ENCODE peak calls at places on chromosomes 16 and 17, in four cellular contexts. One of them, this sample, is unnamed.

GRCh38 chr16:50988441-50988840 is 162.6 kb downstream of the SALL1 start:
- DNase-seq in H1: no peak
- DNase-seq in H9: no peak
- DNase-seq in IMR-90: no peak
- DNase-seq in this sample: no peak

GRCh38 chr16:86256995-86257394 is 253.3 kb upstream of the FOXF1 start:
- DNase-seq in H1: no peak
- DNase-seq in H9: no peak
- DNase-seq in IMR-90: no peak
- DNase-seq in this sample: peak; percentile 51

GRCh38 chr16:16805809-16806208 is 426.9 kb downstream of the NPIPA7 start:
- DNase-seq in H1: no peak
- DNase-seq in H9: no peak
- DNase-seq in IMR-90: no peak
- DNase-seq in this sample: no peak

GRCh38 chr17:69326302-69327059 is 452 bp downstream of the ABCA5 start:
- DNase-seq in H1: no peak
- DNase-seq in H9: no peak
- DNase-seq in IMR-90: peak; percentile 26
- DNase-seq in this sample: peak; percentile 11

GRCh38 chr16:70470927-70471341 is 16.5 kb downstream of the FCSK start:
- DNase-seq in H1: peak; percentile 74
- DNase-seq in H9: peak; percentile 75
- DNase-seq in IMR-90: peak; percentile 10
- DNase-seq in this sample: peak; percentile 50

GRCh38 chr17:8468988-8469387 is 33.3 kb downstream of the NDEL1 start:
- DNase-seq in H1: no peak
- DNase-seq in H9: no peak
- DNase-seq in IMR-90: no peak
- DNase-seq in this sample: no peak

GRCh38 chr16:74991593-74992403 is 6.9 kb upstream of the WDR59 start:
- DNase-seq in H1: no peak
- DNase-seq in H9: no peak
- DNase-seq in IMR-90: no peak
- DNase-seq in this sample: no peak

GRCh38 chr17:65472602-65473001 is 88.8 kb downstream of the AXIN2 start:
- DNase-seq in H1: no peak
- DNase-seq in H9: no peak
- DNase-seq in IMR-90: no peak
- DNase-seq in this sample: no peak

GRCh38 chr17:49401971-49402491 is 12.7 kb downstream of the PHB1 start:
- DNase-seq in H1: no peak
- DNase-seq in H9: no peak
- DNase-seq in IMR-90: no peak
- DNase-seq in this sample: no peak

GRCh38 chr17:50169121-50169764 is 3.4 kb downstream of the SGCA start:
- DNase-seq in H1: peak; percentile 73
- DNase-seq in H9: peak; percentile 91
- DNase-seq in IMR-90: peak; percentile 74
- DNase-seq in this sample: peak; percentile 87

GRCh38 chr16:76428858-76429257 is 151.7 kb downstream of the CNTNAP4 start:
- DNase-seq in H1: no peak
- DNase-seq in H9: no peak
- DNase-seq in IMR-90: no peak
- DNase-seq in this sample: no peak

DNA sequence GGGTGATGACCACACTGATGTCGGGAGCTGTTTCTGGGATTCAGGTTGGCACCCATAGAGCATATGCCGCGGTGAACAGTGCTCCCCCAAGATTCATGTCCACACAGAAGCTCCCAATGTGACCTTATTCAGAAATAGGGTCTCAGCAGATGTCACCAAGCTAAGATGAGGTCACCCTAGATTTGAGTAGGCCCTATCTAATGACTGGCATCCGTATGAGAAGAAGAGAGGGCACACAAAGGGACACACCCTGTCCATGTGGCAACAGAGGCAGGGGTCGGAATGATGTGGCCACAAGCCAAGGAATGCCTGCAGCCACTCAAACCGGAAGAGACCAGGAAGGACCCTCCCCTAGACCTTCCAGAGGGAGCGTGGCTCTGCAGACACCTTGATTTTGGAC is 35.5 kb downstream of the TBC1D16 start:
- DNase-seq in H1: no peak
- DNase-seq in H9: no peak
- DNase-seq in IMR-90: no peak
- DNase-seq in this sample: no peak
- H4K5ac ChIP-seq in H1: no peak overlapping the region
- H4K5ac ChIP-seq in H9: no peak overlapping the region
- H4K5ac ChIP-seq in IMR-90: no peak overlapping the region
- H4K5ac ChIP-seq in this sample: no peak overlapping the region

GRCh38 chr17:27327871-27328270 is 34.0 kb downstream of the WSB1 start:
- DNase-seq in H1: no peak
- DNase-seq in H9: no peak
- DNase-seq in IMR-90: peak; percentile 74
- DNase-seq in this sample: no peak
- H4K5ac ChIP-seq in H1: no peak overlapping the region
- H4K5ac ChIP-seq in H9: no peak overlapping the region
- H4K5ac ChIP-seq in IMR-90: no peak overlapping the region
- H4K5ac ChIP-seq in this sample: no peak overlapping the region

GRCh38 chr17:3808701-3809100 is 7.7 kb upstream of the ITGAE start:
- DNase-seq in H1: no peak
- DNase-seq in H9: no peak
- DNase-seq in IMR-90: no peak
- DNase-seq in this sample: no peak
- H4K5ac ChIP-seq in H1: no peak overlapping the region
- H4K5ac ChIP-seq in H9: no peak overlapping the region
- H4K5ac ChIP-seq in IMR-90: no peak overlapping the region
- H4K5ac ChIP-seq in this sample: no peak overlapping the region

DNA sequence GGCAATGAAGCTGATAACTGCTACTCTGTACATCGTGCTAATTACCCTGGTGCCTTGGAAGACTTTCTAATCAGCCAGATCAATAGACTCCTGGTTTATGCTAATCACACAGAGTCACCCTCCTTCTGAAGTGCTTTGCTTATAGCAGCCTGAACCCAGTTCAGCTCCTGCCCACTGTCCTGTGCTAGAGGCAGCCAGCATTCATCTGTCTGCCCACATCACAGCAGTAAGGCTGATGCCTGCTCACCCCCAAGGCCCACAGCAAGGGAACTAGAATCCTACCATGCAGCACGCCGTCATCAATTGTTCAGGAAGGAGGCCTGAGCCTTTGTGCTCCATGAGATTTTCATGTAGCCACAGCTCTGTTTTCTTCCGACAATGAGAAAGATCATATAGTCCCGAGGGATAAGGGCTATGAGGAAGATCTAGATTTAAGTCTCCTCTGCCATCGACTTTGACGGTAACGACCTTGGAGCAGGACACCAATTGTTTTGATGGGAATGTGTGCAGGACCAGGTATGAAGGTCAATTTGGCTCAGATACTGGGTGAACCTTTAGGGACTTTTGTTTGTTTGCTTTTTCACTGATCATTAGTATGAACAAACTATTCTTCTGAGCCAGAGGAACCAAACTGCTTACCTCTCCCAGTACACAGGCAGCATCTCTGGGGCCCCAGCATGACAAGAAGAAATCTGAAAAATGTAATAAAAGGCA is 12.5 kb upstream of the LYRM9 start:
- DNase-seq in H1: no peak
- DNase-seq in H9: no peak
- DNase-seq in IMR-90: no peak
- DNase-seq in this sample: no peak
- H4K5ac ChIP-seq in H1: no peak overlapping the region
- H4K5ac ChIP-seq in H9: no peak overlapping the region
- H4K5ac ChIP-seq in IMR-90: no peak overlapping the region
- H4K5ac ChIP-seq in this sample: no peak overlapping the region

DNA sequence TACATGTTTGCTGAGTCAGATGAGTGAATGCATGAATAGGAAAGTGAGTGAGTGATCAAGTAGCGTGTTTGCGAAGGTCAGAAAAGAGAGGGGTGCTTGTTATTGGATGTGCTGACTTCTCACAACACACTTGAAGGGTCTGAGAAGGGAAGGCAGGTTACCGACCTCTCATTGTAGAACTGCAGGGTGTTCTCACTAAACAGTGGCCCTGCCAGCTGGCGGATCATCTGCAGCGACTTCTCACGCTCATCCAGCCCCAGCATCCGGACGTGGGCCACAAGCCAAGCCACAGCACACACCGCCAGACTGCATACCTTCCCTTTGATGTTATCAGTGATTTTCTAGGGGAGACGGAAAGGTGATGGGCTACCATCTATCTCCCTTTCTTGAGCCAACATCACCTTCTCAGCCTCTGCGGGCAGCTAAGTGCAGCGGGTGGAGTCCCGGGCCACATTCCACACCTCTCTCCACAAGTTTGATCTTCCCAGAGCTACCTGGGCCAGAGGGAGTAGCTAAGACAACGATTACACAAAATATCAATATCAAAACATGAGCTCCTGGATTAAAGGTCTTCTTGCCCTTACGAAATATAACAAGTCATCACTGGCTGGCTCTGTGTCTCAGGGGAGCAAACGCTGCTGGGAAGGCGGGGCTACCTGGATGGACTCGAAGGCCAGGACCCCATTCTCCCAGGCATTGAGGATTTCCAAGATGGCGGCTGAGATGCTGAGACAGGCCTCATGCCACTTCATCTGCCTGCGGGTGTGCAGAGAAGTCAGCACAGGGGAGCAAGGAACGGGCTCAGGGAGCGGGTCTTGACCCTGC is 11.0 kb downstream of the CSF3 start:
- DNase-seq in H1: no peak
- DNase-seq in H9: no peak
- DNase-seq in IMR-90: no peak
- DNase-seq in this sample: no peak
- H4K5ac ChIP-seq in H1: no peak overlapping the region
- H4K5ac ChIP-seq in H9: no peak overlapping the region
- H4K5ac ChIP-seq in IMR-90: no peak overlapping the region
- H4K5ac ChIP-seq in this sample: no peak overlapping the region

GRCh38 chr17:41494524-41494923 is 4.8 kb upstream of the KRT36 start:
- DNase-seq in H1: no peak
- DNase-seq in H9: no peak
- DNase-seq in IMR-90: peak; percentile 39
- DNase-seq in this sample: peak; percentile 47

GRCh38 chr17:41499714-41500113 is 5.7 kb downstream of the KRT13 start:
- DNase-seq in H1: no peak
- DNase-seq in H9: no peak
- DNase-seq in IMR-90: no peak
- DNase-seq in this sample: no peak

GRCh38 chr17:41500131-41500911 is 5.1 kb downstream of the KRT13 start:
- DNase-seq in H1: no peak
- DNase-seq in H9: peak; percentile 62
- DNase-seq in IMR-90: peak; percentile 76
- DNase-seq in this sample: peak; percentile 63

GRCh38 chr17:41498276-41498675 is 7.1 kb downstream of the KRT13 start:
- DNase-seq in H1: no peak
- DNase-seq in H9: no peak
- DNase-seq in IMR-90: no peak
- DNase-seq in this sample: no peak

DNA sequence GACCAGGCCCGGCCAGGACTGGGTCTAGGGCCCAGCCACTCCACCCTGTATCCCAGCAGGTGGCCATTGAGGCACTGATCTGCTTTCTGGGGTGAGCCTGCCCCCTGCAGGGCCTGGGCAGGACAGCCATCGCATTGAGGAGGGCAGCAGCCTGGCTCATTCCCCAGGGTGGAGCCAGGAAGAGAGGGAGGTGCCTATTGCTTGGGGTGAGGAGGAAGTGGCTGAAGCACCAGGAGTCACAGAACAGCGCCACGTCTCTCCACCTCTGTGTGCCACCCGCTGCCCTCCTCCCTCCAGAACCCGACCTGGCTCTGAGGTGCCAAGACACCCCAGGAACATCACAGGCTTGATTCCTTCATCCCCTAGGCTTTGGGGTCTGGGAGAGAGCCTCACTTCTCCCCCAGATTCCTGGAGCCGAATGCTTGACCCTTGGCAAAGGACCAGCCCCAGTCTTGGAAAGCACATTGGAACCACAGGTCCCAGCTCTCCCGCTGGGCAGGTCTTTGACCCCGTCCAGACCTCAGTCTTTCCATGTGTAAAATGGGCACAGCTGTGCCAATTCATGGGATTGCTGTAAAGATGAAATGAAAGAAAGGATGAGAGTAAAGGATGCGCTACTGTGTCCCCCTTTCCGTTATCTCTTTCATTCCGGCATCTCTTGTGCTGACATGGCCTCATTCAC is 7.2 kb upstream of the KRT36 start:
- DNase-seq in H1: peak; percentile 84
- DNase-seq in H9: peak; percentile 96
- DNase-seq in IMR-90: peak; percentile 83
- DNase-seq in this sample: peak; percentile 93
- H4K5ac ChIP-seq in H1: no peak overlapping the region
- H4K5ac ChIP-seq in H9: no peak overlapping the region
- H4K5ac ChIP-seq in IMR-90: peak overlapping the region; percentile 79
- H4K5ac ChIP-seq in this sample: peak overlapping the region; percentile 79